ENCODE peak calls at places on chromosomes 1 and 21, in five cellular contexts. One of them, this sample, is unnamed.

GRCh38 chr1:67306547-67306946 is 1.1 kb upstream of the IL12RB2 start:
- DNase-seq in cardiac fibroblast: no peak
- DNase-seq in left ventricle myocardium inferior: no peak
- DNase-seq in activated CD8-positive, alpha-beta T cell treated with anti-CD3 and anti-CD28 coated beads for 36 hours: no peak
- DNase-seq in chondrocyte: no peak
- DNase-seq in this sample: no peak

GRCh38 chr1:183569141-183569540 is 21.1 kb downstream of the NCF2 start:
- DNase-seq in cardiac fibroblast: peak; percentile 21
- DNase-seq in chondrocyte: no peak
- DNase-seq in activated CD8-positive, alpha-beta T cell treated with anti-CD3 and anti-CD28 coated beads for 36 hours: peak; percentile 38
- DNase-seq in left ventricle myocardium inferior: no peak
- DNase-seq in this sample: no peak

GRCh38 chr1:28860332-28861073 is 48.5 kb downstream of the OPRD1 start:
- DNase-seq in left ventricle myocardium inferior: no peak
- DNase-seq in activated CD8-positive, alpha-beta T cell treated with anti-CD3 and anti-CD28 coated beads for 36 hours: no peak
- DNase-seq in chondrocyte: no peak
- DNase-seq in cardiac fibroblast: peak; percentile 26
- DNase-seq in this sample: no peak

GRCh38 chr21:21051109-21052055 is 53.2 kb downstream of the NCAM2 start:
- DNase-seq in chondrocyte: no peak
- DNase-seq in activated CD8-positive, alpha-beta T cell treated with anti-CD3 and anti-CD28 coated beads for 36 hours: no peak
- DNase-seq in left ventricle myocardium inferior: no peak
- DNase-seq in cardiac fibroblast: no peak
- DNase-seq in this sample: peak; percentile 27

GRCh38 chr1:14903922-14904321 is 249.6 kb upstream of the TMEM51 start:
- DNase-seq in chondrocyte: no peak
- DNase-seq in activated CD8-positive, alpha-beta T cell treated with anti-CD3 and anti-CD28 coated beads for 36 hours: no peak
- DNase-seq in left ventricle myocardium inferior: no peak
- DNase-seq in cardiac fibroblast: no peak
- DNase-seq in this sample: no peak

GRCh38 chr1:107776898-107777663 is 187.9 kb downstream of the VAV3 start:
- DNase-seq in chondrocyte: no peak
- DNase-seq in activated CD8-positive, alpha-beta T cell treated with anti-CD3 and anti-CD28 coated beads for 36 hours: no peak
- DNase-seq in cardiac fibroblast: no peak
- DNase-seq in left ventricle myocardium inferior: no peak
- DNase-seq in this sample: no peak

GRCh38 chr1:75023005-75023404 is 111.2 kb upstream of the LHX8 start:
- DNase-seq in left ventricle myocardium inferior: no peak
- DNase-seq in activated CD8-positive, alpha-beta T cell treated with anti-CD3 and anti-CD28 coated beads for 36 hours: no peak
- DNase-seq in chondrocyte: no peak
- DNase-seq in cardiac fibroblast: no peak
- DNase-seq in this sample: no peak

GRCh38 chr1:114025609-114026401 is 46.5 kb downstream of the OLFML3 start:
- DNase-seq in chondrocyte: no peak
- DNase-seq in activated CD8-positive, alpha-beta T cell treated with anti-CD3 and anti-CD28 coated beads for 36 hours: no peak
- DNase-seq in cardiac fibroblast: no peak
- DNase-seq in left ventricle myocardium inferior: no peak
- DNase-seq in this sample: no peak

GRCh38 chr1:173202430-173203145 is 4.5 kb downstream of the TNFSF4 start:
- DNase-seq in activated CD8-positive, alpha-beta T cell treated with anti-CD3 and anti-CD28 coated beads for 36 hours: peak; percentile 26
- DNase-seq in left ventricle myocardium inferior: no peak
- DNase-seq in cardiac fibroblast: peak; percentile 95
- DNase-seq in chondrocyte: no peak
- DNase-seq in this sample: peak; percentile 58

GRCh38 chr1:61641171-61641570 is 83.8 kb downstream of the TM2D1 start:
- DNase-seq in chondrocyte: no peak
- DNase-seq in left ventricle myocardium inferior: no peak
- DNase-seq in activated CD8-positive, alpha-beta T cell treated with anti-CD3 and anti-CD28 coated beads for 36 hours: peak; percentile 2
- DNase-seq in cardiac fibroblast: no peak
- DNase-seq in this sample: no peak

GRCh38 chr21:35467536-35467935 is 418.4 kb upstream of the RUNX1 start:
- DNase-seq in activated CD8-positive, alpha-beta T cell treated with anti-CD3 and anti-CD28 coated beads for 36 hours: no peak
- DNase-seq in chondrocyte: no peak
- DNase-seq in left ventricle myocardium inferior: no peak
- DNase-seq in cardiac fibroblast: no peak
- DNase-seq in this sample: no peak

GRCh38 chr1:31326461-31326860 is 29.6 kb downstream of the ZCCHC17 start:
- DNase-seq in cardiac fibroblast: no peak
- DNase-seq in left ventricle myocardium inferior: no peak
- DNase-seq in chondrocyte: no peak
- DNase-seq in activated CD8-positive, alpha-beta T cell treated with anti-CD3 and anti-CD28 coated beads for 36 hours: peak; percentile 2
- DNase-seq in this sample: no peak

GRCh38 chr1:158149175-158149574 is 31.5 kb upstream of the CD1D start:
- DNase-seq in left ventricle myocardium inferior: peak; percentile 33
- DNase-seq in activated CD8-positive, alpha-beta T cell treated with anti-CD3 and anti-CD28 coated beads for 36 hours: no peak
- DNase-seq in chondrocyte: no peak
- DNase-seq in cardiac fibroblast: no peak
- DNase-seq in this sample: no peak

GRCh38 chr1:111346089-111346885 is 55.6 kb downstream of the CHIA start:
- DNase-seq in left ventricle myocardium inferior: peak; percentile 77
- DNase-seq in cardiac fibroblast: peak; percentile 70
- DNase-seq in activated CD8-positive, alpha-beta T cell treated with anti-CD3 and anti-CD28 coated beads for 36 hours: peak; percentile 81
- DNase-seq in chondrocyte: peak; percentile 90
- DNase-seq in this sample: peak; percentile 52
- TF ChIP-seq CTCF in left ventricle myocardium inferior: no peak
- TF ChIP-seq CTCF in cardiac fibroblast: no peak
- TF ChIP-seq CTCF in activated CD8-positive, alpha-beta T cell treated with anti-CD3 and anti-CD28 coated beads for 36 hours: peak; percentile 28
- TF ChIP-seq CTCF in chondrocyte: peak; percentile 66
- TF ChIP-seq CTCF in this sample: peak; percentile 4

GRCh38 chr1:29883360-29883759 is 647.0 kb downstream of the PTPRU start:
- DNase-seq in cardiac fibroblast: no peak
- DNase-seq in left ventricle myocardium inferior: no peak
- DNase-seq in activated CD8-positive, alpha-beta T cell treated with anti-CD3 and anti-CD28 coated beads for 36 hours: no peak
- DNase-seq in chondrocyte: no peak
- DNase-seq in this sample: no peak
- TF ChIP-seq CTCF in cardiac fibroblast: no peak
- TF ChIP-seq CTCF in left ventricle myocardium inferior: no peak
- TF ChIP-seq CTCF in activated CD8-positive, alpha-beta T cell treated with anti-CD3 and anti-CD28 coated beads for 36 hours: no peak
- TF ChIP-seq CTCF in chondrocyte: no peak
- TF ChIP-seq CTCF in this sample: no peak

DNA sequence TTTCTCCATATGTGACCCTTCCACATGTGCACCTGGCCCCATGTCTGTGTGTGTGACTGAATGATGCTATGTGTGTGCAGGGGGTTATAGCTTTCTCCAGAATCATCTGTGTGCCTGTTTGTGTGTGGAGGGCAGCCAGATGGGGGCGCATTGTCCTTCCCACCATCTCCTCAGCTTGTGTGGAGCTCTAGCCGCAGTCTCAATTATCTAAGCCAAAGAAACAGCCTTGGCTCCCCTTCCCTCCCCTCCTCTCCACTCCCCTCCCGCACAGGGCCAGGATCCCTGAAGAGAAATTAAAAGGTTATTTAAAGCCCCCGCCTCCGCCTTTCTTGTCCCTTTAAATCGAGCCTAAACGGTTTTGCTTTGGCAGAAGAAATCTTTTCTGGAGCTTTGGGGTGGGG is 1.8 kb upstream of the DMBX1 start:
- DNase-seq in left ventricle myocardium inferior: no peak
- DNase-seq in cardiac fibroblast: peak; percentile 29
- DNase-seq in chondrocyte: no peak
- DNase-seq in activated CD8-positive, alpha-beta T cell treated with anti-CD3 and anti-CD28 coated beads for 36 hours: peak; percentile 57
- DNase-seq in this sample: peak; percentile 52
- TF ChIP-seq CTCF in left ventricle myocardium inferior: no peak
- TF ChIP-seq CTCF in cardiac fibroblast: peak; percentile 36
- TF ChIP-seq CTCF in chondrocyte: peak; percentile 51
- TF ChIP-seq CTCF in activated CD8-positive, alpha-beta T cell treated with anti-CD3 and anti-CD28 coated beads for 36 hours: peak; percentile 28
- TF ChIP-seq CTCF in this sample: peak; percentile 65

GRCh38 chr1:8031176-8031785 is 5.2 kb upstream of the ERRFI1 start:
- DNase-seq in chondrocyte: no peak
- DNase-seq in cardiac fibroblast: peak; percentile 84
- DNase-seq in activated CD8-positive, alpha-beta T cell treated with anti-CD3 and anti-CD28 coated beads for 36 hours: peak; percentile 5
- DNase-seq in left ventricle myocardium inferior: no peak
- DNase-seq in this sample: peak; percentile 51
- TF ChIP-seq CTCF in chondrocyte: peak; percentile 97
- TF ChIP-seq CTCF in cardiac fibroblast: peak; percentile 47
- TF ChIP-seq CTCF in activated CD8-positive, alpha-beta T cell treated with anti-CD3 and anti-CD28 coated beads for 36 hours: peak; percentile 90
- TF ChIP-seq CTCF in left ventricle myocardium inferior: peak; percentile 83
- TF ChIP-seq CTCF in this sample: peak; percentile 38

DNA sequence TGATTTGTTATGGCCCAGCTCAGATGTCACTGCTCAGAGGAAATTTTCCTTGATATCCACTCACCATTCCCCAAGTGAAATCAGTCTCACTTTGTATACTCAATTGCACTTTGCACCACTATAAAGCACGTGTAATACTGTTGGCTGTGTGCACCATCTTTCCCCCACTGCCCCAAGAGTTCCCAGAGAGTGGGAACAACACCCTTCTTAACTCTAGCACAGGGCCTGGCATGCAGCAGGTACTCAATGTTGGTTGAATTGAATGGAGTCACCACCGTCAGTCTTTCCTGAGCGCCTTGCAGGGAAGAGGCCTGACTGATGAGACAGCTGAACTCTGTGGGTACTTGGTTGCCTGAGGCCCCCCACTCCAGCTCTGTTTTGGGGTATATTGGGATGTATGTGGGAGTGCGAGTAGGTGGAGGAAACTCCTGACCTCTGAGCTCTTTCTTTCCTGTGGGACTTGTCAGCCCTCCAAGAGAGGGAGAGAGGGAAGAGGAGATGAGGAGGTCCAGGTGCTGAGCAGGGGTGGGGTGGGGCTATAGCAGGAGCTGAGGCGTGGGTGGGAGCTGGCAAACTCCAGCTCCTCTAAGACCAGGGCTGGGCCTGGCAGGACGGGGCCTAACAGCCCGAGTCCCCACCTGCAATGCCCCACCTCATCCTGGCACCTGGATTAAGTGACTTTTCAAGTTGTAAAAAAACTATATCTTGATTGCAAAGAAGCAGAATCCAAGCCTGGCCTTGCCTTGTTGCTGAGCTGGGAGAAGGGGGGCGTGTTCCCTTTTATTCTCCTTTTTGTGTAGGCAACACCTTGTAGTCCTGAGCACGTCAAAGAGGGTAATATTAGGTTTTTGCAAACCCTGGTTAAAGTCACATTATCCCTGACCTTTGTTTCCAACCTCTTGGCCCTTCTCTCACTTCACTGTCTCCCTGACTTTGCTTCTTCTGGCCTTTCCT is 19.4 kb upstream of the WASF2 start:
- DNase-seq in chondrocyte: no peak
- DNase-seq in cardiac fibroblast: no peak
- DNase-seq in left ventricle myocardium inferior: no peak
- DNase-seq in activated CD8-positive, alpha-beta T cell treated with anti-CD3 and anti-CD28 coated beads for 36 hours: no peak
- DNase-seq in this sample: no peak
- TF ChIP-seq CTCF in chondrocyte: no peak
- TF ChIP-seq CTCF in cardiac fibroblast: no peak
- TF ChIP-seq CTCF in left ventricle myocardium inferior: no peak
- TF ChIP-seq CTCF in activated CD8-positive, alpha-beta T cell treated with anti-CD3 and anti-CD28 coated beads for 36 hours: no peak
- TF ChIP-seq CTCF in this sample: no peak

DNA sequence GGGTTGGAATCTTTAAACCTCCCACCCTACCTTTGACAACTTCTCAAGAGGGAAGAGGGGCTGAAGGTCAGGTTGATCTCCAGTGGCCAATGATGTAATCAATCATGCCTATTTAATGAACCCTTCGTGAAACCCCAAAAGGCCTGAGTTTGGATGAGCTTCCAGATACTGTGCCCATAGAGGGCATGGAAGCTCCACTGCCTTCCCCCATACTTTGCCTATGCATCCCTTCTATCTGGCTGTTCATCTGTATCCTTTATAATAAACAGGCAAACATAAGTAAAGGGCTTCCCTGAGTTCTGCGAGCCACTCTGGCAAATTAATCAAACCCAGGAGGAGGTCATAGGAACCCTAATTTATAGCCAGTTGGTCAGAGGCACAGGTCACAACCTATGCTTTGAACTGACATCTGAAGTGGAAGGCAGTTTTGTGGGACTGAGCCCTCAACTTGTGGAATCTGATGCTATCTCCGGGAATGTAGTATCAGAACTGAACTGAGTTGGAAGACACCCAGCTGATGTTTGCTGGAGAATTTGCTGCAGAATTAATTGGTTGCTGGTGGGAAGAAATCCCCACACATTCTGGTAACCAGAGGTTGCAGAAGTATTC is 24.8 kb downstream of the S100A10 start:
- DNase-seq in chondrocyte: no peak
- DNase-seq in left ventricle myocardium inferior: no peak
- DNase-seq in cardiac fibroblast: no peak
- DNase-seq in activated CD8-positive, alpha-beta T cell treated with anti-CD3 and anti-CD28 coated beads for 36 hours: no peak
- DNase-seq in this sample: no peak
- TF ChIP-seq CTCF in chondrocyte: no peak
- TF ChIP-seq CTCF in left ventricle myocardium inferior: no peak
- TF ChIP-seq CTCF in cardiac fibroblast: no peak
- TF ChIP-seq CTCF in activated CD8-positive, alpha-beta T cell treated with anti-CD3 and anti-CD28 coated beads for 36 hours: no peak
- TF ChIP-seq CTCF in this sample: no peak

GRCh38 chr1:22710688-22711024 is at the start of gene EPHB2:
- DNase-seq in chondrocyte: no peak
- DNase-seq in left ventricle myocardium inferior: peak; percentile 34
- DNase-seq in activated CD8-positive, alpha-beta T cell treated with anti-CD3 and anti-CD28 coated beads for 36 hours: peak; percentile 42
- DNase-seq in cardiac fibroblast: peak; percentile 11
- DNase-seq in this sample: peak; percentile 55

GRCh38 chr1:22711591-22712501 is 1.2 kb downstream of the EPHB2 start:
- DNase-seq in cardiac fibroblast: peak; percentile 17
- DNase-seq in chondrocyte: no peak
- DNase-seq in left ventricle myocardium inferior: no peak
- DNase-seq in activated CD8-positive, alpha-beta T cell treated with anti-CD3 and anti-CD28 coated beads for 36 hours: peak; percentile 24
- DNase-seq in this sample: peak; percentile 46

GRCh38 chr1:22714455-22714854 is 3.8 kb downstream of the EPHB2 start:
- DNase-seq in activated CD8-positive, alpha-beta T cell treated with anti-CD3 and anti-CD28 coated beads for 36 hours: no peak
- DNase-seq in chondrocyte: no peak
- DNase-seq in cardiac fibroblast: no peak
- DNase-seq in left ventricle myocardium inferior: no peak
- DNase-seq in this sample: no peak

GRCh38 chr1:22711071-22711470 is 432 bp downstream of the EPHB2 start:
- DNase-seq in left ventricle myocardium inferior: no peak
- DNase-seq in chondrocyte: no peak
- DNase-seq in cardiac fibroblast: no peak
- DNase-seq in activated CD8-positive, alpha-beta T cell treated with anti-CD3 and anti-CD28 coated beads for 36 hours: no peak
- DNase-seq in this sample: no peak

DNA sequence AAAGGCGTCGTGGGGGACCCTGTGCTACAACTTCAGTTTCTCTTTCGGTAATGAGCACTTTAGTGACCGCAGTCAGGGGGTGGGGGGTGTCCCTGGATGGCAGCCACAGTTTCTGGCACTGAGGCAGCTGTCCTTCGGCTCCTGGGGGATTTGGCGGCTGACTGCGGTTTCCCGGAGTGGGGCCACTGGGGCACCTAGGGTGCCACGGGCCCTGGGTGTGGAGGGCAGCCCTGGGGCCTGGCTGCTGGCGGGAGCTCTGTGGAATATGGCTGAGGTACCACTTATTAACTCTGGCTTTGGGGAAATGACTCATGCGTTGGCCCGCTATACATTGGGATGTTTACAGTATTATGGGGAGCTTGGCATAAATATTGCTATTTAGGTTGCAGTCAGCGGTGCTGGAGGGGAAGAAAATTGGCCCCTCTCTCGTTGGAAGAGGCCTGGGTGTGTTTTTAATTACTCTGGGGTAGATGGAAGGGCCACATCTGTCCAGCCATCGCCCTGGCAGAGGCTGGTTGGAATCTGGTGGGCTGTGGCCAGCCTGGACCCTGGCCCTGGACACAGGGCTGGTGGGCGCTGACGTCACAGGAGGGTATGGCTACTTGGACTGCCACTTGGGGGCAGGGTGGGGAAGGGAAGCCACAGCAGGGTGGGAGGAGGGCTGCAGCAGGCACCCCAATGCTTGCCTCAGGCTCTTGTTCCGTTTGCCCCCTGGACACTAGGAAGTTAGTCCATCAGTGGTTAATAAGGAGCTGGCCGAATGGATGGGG is 2.0 kb downstream of the EPHB2 start:
- DNase-seq in activated CD8-positive, alpha-beta T cell treated with anti-CD3 and anti-CD28 coated beads for 36 hours: peak; percentile 70
- DNase-seq in chondrocyte: no peak
- DNase-seq in cardiac fibroblast: peak; percentile 11
- DNase-seq in left ventricle myocardium inferior: no peak
- DNase-seq in this sample: peak; percentile 86
- TF ChIP-seq CTCF in activated CD8-positive, alpha-beta T cell treated with anti-CD3 and anti-CD28 coated beads for 36 hours: no peak
- TF ChIP-seq CTCF in chondrocyte: peak; percentile 34
- TF ChIP-seq CTCF in cardiac fibroblast: no peak
- TF ChIP-seq CTCF in left ventricle myocardium inferior: no peak
- TF ChIP-seq CTCF in this sample: no peak